ENCODE peak calls at places on chromosomes 16 and 17, in ten cellular contexts. S is AG10803; J is choroid plexus epithelial cell; B is effector memory CD4-positive, alpha-beta T cell; F is NCI-H774; X is pancreas; D is T-helper 17 cell; G is HEK293T; O is COLO829; I is CD4-positive, CD25-positive, alpha-beta regulatory T cell. Q is an unnamed sample.

GRCh38 chr17:1473170-1473569 is 17.1 kb upstream of the CRK start:
- DNase-seq in S (no peak), D (no peak), G (no peak), J (no peak), F (no peak), B (no peak), X (no peak), O (no peak), I (no peak), Q (no peak)

GRCh38 chr17:29165261-29165660 is 14.9 kb downstream of the MYO18A start:
- DNase-seq in F (no peak), B (no peak), O (no peak), X (no peak), I (no peak), D (no peak), J (no peak), S (no peak), G (no peak), Q (no peak)

GRCh38 chr17:39612291-39612894 is 4.7 kb upstream of the NEUROD2 start:
- DNase-seq in B (no peak), O (no peak), X (peak; percentile 42), S (no peak), F (no peak), D (no peak), G (no peak), J (no peak), I (no peak), Q (no peak)

GRCh38 chr16:23081675-23082119 is 67.6 kb downstream of the USP31 start:
- DNase-seq in X (no peak), O (no peak), G (no peak), J (peak; percentile 44), S (peak; percentile 83), B (no peak), D (no peak), F (no peak), I (no peak), Q (no peak)

GRCh38 chr16:19696312-19696711 is 21.7 kb downstream of the KNOP1 start:
- DNase-seq in I (no peak), F (peak; percentile 63), S (peak; percentile 97), J (peak; percentile 96), G (no peak), O (peak; percentile 60), B (peak; percentile 26), X (no peak), D (no peak), Q (peak; percentile 4)

GRCh38 chr16:84884311-84885023 is 64.7 kb downstream of the CRISPLD2 start:
- DNase-seq in G (no peak), B (no peak), D (no peak), I (no peak), O (peak; percentile 35), J (no peak), S (no peak), X (no peak), F (no peak), Q (no peak)

GRCh38 chr16:86819523-86819887 is 241.2 kb downstream of the FOXL1 start:
- DNase-seq in S (no peak), B (no peak), I (no peak), J (peak; percentile 51), F (no peak), G (no peak), X (no peak), D (no peak), O (no peak), Q (no peak)

GRCh38 chr16:25063865-25064264 is 47.7 kb upstream of the LCMT1 start:
- DNase-seq in O (no peak), B (no peak), G (no peak), D (no peak), X (no peak), F (no peak), I (no peak), J (peak; percentile 61), S (peak; percentile 38), Q (no peak)

GRCh38 chr17:58337600-58338453 is 9.2 kb upstream of the TSPOAP1 start:
- DNase-seq in X (peak; percentile 63), S (peak; percentile 94), I (peak; percentile 83), J (peak; percentile 62), G (no peak), B (peak; percentile 80), F (no peak), O (no peak), D (peak; percentile 83), Q (peak; percentile 81)

GRCh38 chr17:5672141-5672540 is 87.8 kb upstream of the NLRP1 start:
- DNase-seq in F (no peak), S (no peak), X (no peak), D (no peak), B (no peak), J (no peak), G (no peak), I (no peak), O (no peak), Q (no peak)

GRCh38 chr16:1825381-1825863 is 1.2 kb downstream of the HAGH start:
- DNase-seq in O (no peak), F (no peak), B (no peak), G (no peak), X (peak; percentile 87), I (no peak), D (no peak), J (no peak), S (no peak), Q (no peak)

Q was measured in esophagus squamous epithelium.